ENCODE peak calls at places on chromosomes 12 and 14, in four cellular contexts. One of them, this sample, is unnamed.

GRCh38 chr14:32724864-32725550 is 213.7 kb upstream of the NPAS3 start:
- DNase-seq in K562: no peak
- DNase-seq in HepG2: no peak
- DNase-seq in GM12878: no peak
- DNase-seq in this sample: peak

GRCh38 chr14:50060871-50061663 is 55.3 kb downstream of the VCPKMT start:
- DNase-seq in K562: peak
- DNase-seq in HepG2: peak
- DNase-seq in GM12878: no peak
- DNase-seq in this sample: peak

GRCh38 chr14:60721331-60722162 is 2.6 kb downstream of the SIX4 start:
- DNase-seq in K562: no peak
- DNase-seq in HepG2: peak
- DNase-seq in GM12878: no peak
- DNase-seq in this sample: peak

GRCh38 chr12:79648872-79649271 is 41.9 kb downstream of the PAWR start:
- DNase-seq in K562: no peak
- DNase-seq in HepG2: no peak
- DNase-seq in GM12878: no peak
- DNase-seq in this sample: no peak

GRCh38 chr14:21072102-21072501 is 2.0 kb downstream of the ARHGEF40 start:
- DNase-seq in K562: no peak
- DNase-seq in HepG2: no peak
- DNase-seq in GM12878: no peak
- DNase-seq in this sample: no peak

GRCh38 chr12:128823216-128823915 is 392 bp downstream of the SLC15A4 start:
- DNase-seq in K562: peak
- DNase-seq in HepG2: peak
- DNase-seq in GM12878: no peak
- DNase-seq in this sample: peak

GRCh38 chr12:104764225-104765073 is 193.6 kb downstream of the SLC41A2 start:
- DNase-seq in K562: no peak
- DNase-seq in HepG2: no peak
- DNase-seq in GM12878: peak
- DNase-seq in this sample: no peak

GRCh38 chr14:57085043-57085442 is 183.7 kb downstream of the EXOC5 start:
- DNase-seq in K562: no peak
- DNase-seq in HepG2: no peak
- DNase-seq in GM12878: no peak
- DNase-seq in this sample: no peak

GRCh38 chr12:124480469-124481256 is 86.7 kb downstream of the NCOR2 start:
- DNase-seq in K562: peak
- DNase-seq in HepG2: peak
- DNase-seq in GM12878: peak
- DNase-seq in this sample: no peak

GRCh38 chr14:28294834-28295440 is 471.6 kb upstream of the FOXG1 start:
- DNase-seq in K562: no peak
- DNase-seq in HepG2: peak
- DNase-seq in GM12878: no peak
- DNase-seq in this sample: peak

GRCh38 chr12:71871116-71871515 is 31.6 kb downstream of the TBC1D15 start:
- DNase-seq in K562: no peak
- DNase-seq in HepG2: no peak
- DNase-seq in GM12878: no peak
- DNase-seq in this sample: no peak
- TF ChIP-seq FOXK2 in K562: no peak
- TF ChIP-seq FOXK2 in HepG2: no peak
- TF ChIP-seq FOXK2 in GM12878: no peak
- TF ChIP-seq FOXK2 in this sample: no peak

DNA sequence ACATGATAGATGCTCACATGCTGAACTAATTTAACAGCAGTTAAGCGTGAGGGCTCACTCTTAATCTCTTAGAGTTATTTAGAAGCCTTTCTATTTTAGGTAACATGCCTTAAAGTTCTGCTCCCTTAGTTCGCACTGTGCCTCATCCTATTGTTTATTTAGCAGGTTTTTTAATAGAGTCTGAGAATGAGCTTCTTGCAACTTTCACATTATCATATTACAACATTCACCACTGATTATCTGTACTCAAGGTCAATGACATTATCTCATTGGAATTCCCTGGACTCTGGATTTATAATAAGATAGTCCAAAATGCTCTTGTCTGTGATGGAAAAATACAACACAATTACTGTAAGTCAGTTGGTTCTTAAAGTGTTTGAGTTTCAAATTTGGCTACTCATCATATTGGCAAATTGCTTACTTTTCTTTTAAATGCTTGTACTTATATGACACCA is 183.6 kb upstream of the SLC38A2 start:
- DNase-seq in K562: no peak
- DNase-seq in HepG2: peak
- DNase-seq in GM12878: no peak
- DNase-seq in this sample: no peak
- TF ChIP-seq FOXK2 in K562: no peak
- TF ChIP-seq FOXK2 in HepG2: no peak
- TF ChIP-seq FOXK2 in GM12878: no peak
- TF ChIP-seq FOXK2 in this sample: no peak

GRCh38 chr14:35532783-35533356 is 1.1 kb upstream of the INSM2 start:
- DNase-seq in K562: no peak
- DNase-seq in HepG2: no peak
- DNase-seq in GM12878: no peak
- DNase-seq in this sample: no peak
- TF ChIP-seq FOXK2 in K562: no peak
- TF ChIP-seq FOXK2 in HepG2: no peak
- TF ChIP-seq FOXK2 in GM12878: no peak
- TF ChIP-seq FOXK2 in this sample: no peak

DNA sequence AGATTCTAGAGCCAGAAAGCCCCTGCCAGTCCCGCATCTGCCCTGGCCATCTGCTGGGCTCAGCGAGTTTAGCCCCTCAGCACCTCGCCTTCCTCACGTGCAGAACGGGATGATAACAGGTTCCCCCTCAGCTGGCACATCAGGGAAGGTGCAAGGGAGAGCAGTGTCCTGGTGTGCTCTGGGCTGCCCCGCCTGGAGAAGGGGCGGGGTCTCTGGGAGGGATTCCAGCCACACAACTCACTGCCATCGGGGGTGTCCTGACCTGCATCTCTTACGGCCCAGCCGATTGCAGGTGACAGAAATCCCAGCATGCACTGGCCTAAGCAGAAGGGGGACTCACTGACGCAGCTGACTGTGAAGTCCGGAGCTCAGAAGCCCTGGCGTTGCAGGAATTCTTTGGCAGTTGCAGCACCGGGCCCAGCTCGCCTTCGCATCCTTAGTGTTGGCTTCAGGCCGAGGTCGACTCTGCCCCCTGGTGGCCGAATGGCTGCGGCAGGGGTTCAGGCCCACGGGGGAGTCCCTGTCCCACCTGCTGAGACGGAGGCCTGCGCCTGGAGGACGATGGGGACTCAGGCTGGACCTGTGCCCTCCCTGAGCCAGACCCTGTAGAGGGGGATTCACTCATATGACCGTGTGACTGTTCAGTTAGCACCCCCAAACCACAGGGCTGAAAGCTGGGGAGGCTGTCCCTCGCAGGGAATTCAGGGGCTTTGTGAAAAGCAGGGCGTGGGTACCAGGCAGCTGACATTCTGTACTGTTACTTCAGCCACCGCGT is 178.6 kb downstream of the ADGRD1 start:
- DNase-seq in K562: peak
- DNase-seq in HepG2: peak
- DNase-seq in GM12878: no peak
- DNase-seq in this sample: peak
- TF ChIP-seq FOXK2 in K562: no peak
- TF ChIP-seq FOXK2 in HepG2: no peak
- TF ChIP-seq FOXK2 in GM12878: no peak
- TF ChIP-seq FOXK2 in this sample: no peak

GRCh38 chr12:11693626-11694025 is 44.2 kb downstream of the ETV6 start:
- DNase-seq in K562: no peak
- DNase-seq in HepG2: no peak
- DNase-seq in GM12878: no peak
- DNase-seq in this sample: no peak
- TF ChIP-seq FOXK2 in K562: no peak
- TF ChIP-seq FOXK2 in HepG2: no peak
- TF ChIP-seq FOXK2 in GM12878: no peak
- TF ChIP-seq FOXK2 in this sample: no peak

DNA sequence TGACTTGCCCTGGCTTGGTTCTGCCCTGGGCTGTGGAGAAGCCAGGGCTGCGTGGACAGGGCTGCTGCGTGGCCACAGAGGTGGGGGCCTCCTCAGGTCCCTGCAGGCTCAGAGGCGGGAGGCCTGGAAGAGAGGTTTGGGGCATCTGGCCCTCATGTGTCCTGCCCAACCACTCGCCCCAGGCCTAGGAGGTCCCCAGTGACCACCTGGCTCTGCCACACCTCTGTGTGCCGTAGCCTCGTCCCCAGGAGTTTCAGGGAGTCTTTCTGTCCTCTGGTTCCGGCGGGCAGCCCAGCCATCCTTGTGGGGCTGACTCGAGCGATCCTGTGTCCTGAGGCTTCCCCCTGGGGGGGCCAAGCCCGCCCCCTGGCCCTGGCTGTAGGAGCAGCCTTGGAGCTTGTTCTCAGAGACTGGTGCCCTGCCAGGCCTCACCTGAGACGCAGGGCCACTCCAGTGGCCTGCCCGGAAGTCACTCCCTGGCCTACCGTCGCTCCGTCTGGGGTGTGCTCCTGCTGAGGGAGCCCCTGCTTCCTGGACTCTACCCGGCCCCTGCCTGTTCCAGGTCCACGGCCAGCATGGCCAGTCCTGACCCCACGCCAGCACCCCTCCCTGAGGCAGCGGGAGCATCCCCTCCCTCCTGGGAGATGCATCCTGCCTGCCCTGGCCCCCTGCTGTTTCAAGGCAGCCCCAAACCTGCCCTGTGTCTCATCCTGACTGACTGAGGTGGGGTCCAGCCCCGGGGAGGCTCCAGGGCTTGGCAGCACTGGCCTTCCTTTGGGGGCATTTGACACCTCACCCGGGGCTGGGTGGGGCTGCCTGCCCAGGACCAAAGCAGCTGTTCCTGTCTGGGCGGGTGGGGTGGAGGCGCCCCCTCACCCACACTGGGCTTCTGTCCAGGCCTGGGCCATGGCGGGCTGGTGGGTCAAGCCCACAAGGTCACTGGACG is 13.9 kb downstream of the ASPG start:
- DNase-seq in K562: no peak
- DNase-seq in HepG2: no peak
- DNase-seq in GM12878: no peak
- DNase-seq in this sample: no peak
- TF ChIP-seq FOXK2 in K562: no peak
- TF ChIP-seq FOXK2 in HepG2: no peak
- TF ChIP-seq FOXK2 in GM12878: no peak
- TF ChIP-seq FOXK2 in this sample: no peak

DNA sequence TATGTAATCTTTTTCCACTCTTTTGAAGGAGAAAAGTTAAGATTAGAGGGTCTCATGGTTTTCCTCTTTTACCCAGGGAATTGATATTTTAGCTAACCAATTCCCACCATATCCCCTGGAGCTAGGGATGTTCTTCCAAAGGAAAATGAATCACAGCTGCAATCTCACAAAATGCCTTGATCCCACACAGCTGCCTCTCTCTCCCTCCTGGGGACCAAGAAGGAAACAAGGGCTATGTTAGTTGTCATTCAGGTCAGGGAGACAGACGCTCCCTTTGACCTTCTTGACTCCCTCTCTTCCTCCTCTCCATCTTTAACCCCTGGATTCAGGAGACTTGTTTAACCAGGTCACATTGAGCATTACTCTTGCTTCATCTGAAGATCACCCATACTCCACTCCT is 9.5 kb downstream of the DCN start:
- DNase-seq in K562: no peak
- DNase-seq in HepG2: no peak
- DNase-seq in GM12878: no peak
- DNase-seq in this sample: no peak
- TF ChIP-seq FOXK2 in K562: no peak
- TF ChIP-seq FOXK2 in HepG2: no peak
- TF ChIP-seq FOXK2 in GM12878: no peak
- TF ChIP-seq FOXK2 in this sample: no peak

GRCh38 chr12:91111366-91112321 is at the start of gene LUM:
- DNase-seq in K562: no peak
- DNase-seq in HepG2: no peak
- DNase-seq in GM12878: no peak
- DNase-seq in this sample: no peak
- TF ChIP-seq FOXK2 in K562: no peak
- TF ChIP-seq FOXK2 in HepG2: no peak
- TF ChIP-seq FOXK2 in GM12878: no peak
- TF ChIP-seq FOXK2 in this sample: no peak

GRCh38 chr12:1912580-1913376 is 5.7 kb downstream of the CACNA2D4 start:
- DNase-seq in K562: peak
- DNase-seq in HepG2: no peak
- DNase-seq in GM12878: no peak
- DNase-seq in this sample: peak
- TF ChIP-seq FOXK2 in K562: no peak
- TF ChIP-seq FOXK2 in HepG2: no peak
- TF ChIP-seq FOXK2 in GM12878: no peak
- TF ChIP-seq FOXK2 in this sample: no peak